ENCODE peak calls at places on chromosome 6, in ten cellular contexts. One of them, this sample, is unnamed.

GRCh38 chr6:17601389-17601703 is 1.2 kb downstream of the FAM8A1 start:
- DNase-seq in ACHN: no peak
- DNase-seq in COLO829: no peak
- DNase-seq in mucosa of descending colon: no peak
- DNase-seq in neural progenitor cell: no peak
- DNase-seq in brain microvascular endothelial cell: no peak
- DNase-seq in stomach: no peak
- DNase-seq in lung: no peak
- DNase-seq in activated gamma-delta T cell treated with Interleukin-2 at 50 U/mL for 16 hours: no peak
- DNase-seq in cardiac muscle cell: no peak
- DNase-seq in this sample: no peak

GRCh38 chr6:39599996-39600395 is 125.2 kb downstream of the KIF6 start:
- DNase-seq in ACHN: no peak
- DNase-seq in COLO829: no peak
- DNase-seq in mucosa of descending colon: no peak
- DNase-seq in neural progenitor cell: no peak
- DNase-seq in brain microvascular endothelial cell: no peak
- DNase-seq in stomach: no peak
- DNase-seq in lung: no peak
- DNase-seq in activated gamma-delta T cell treated with Interleukin-2 at 50 U/mL for 16 hours: no peak
- DNase-seq in cardiac muscle cell: no peak
- DNase-seq in this sample: no peak

GRCh38 chr6:22536111-22536510 is 33.3 kb upstream of the HDGFL1 start:
- DNase-seq in ACHN: no peak
- DNase-seq in COLO829: no peak
- DNase-seq in mucosa of descending colon: no peak
- DNase-seq in neural progenitor cell: no peak
- DNase-seq in brain microvascular endothelial cell: no peak
- DNase-seq in stomach: no peak
- DNase-seq in lung: no peak
- DNase-seq in activated gamma-delta T cell treated with Interleukin-2 at 50 U/mL for 16 hours: no peak
- DNase-seq in cardiac muscle cell: no peak
- DNase-seq in this sample: no peak

GRCh38 chr6:32968770-32969684 is 633 bp downstream of the BRD2 start:
- DNase-seq in ACHN: peak
- DNase-seq in COLO829: no peak
- DNase-seq in mucosa of descending colon: peak
- DNase-seq in neural progenitor cell: peak
- DNase-seq in brain microvascular endothelial cell: peak
- DNase-seq in stomach: peak
- DNase-seq in lung: peak
- DNase-seq in activated gamma-delta T cell treated with Interleukin-2 at 50 U/mL for 16 hours: peak
- DNase-seq in cardiac muscle cell: peak
- DNase-seq in this sample: peak

GRCh38 chr6:12548526-12548925 is 168.0 kb upstream of the PHACTR1 start:
- DNase-seq in ACHN: no peak
- DNase-seq in COLO829: no peak
- DNase-seq in mucosa of descending colon: no peak
- DNase-seq in neural progenitor cell: no peak
- DNase-seq in brain microvascular endothelial cell: peak
- DNase-seq in stomach: no peak
- DNase-seq in lung: no peak
- DNase-seq in activated gamma-delta T cell treated with Interleukin-2 at 50 U/mL for 16 hours: no peak
- DNase-seq in cardiac muscle cell: no peak
- DNase-seq in this sample: no peak

GRCh38 chr6:37258716-37259115 is 772 bp upstream of the TMEM217 start:
- DNase-seq in ACHN: no peak
- DNase-seq in COLO829: no peak
- DNase-seq in mucosa of descending colon: no peak
- DNase-seq in neural progenitor cell: no peak
- DNase-seq in brain microvascular endothelial cell: no peak
- DNase-seq in stomach: no peak
- DNase-seq in lung: no peak
- DNase-seq in activated gamma-delta T cell treated with Interleukin-2 at 50 U/mL for 16 hours: no peak
- DNase-seq in cardiac muscle cell: no peak
- DNase-seq in this sample: no peak

GRCh38 chr6:44304282-44305199 is 8.6 kb downstream of the AARS2 start:
- DNase-seq in ACHN: peak
- DNase-seq in COLO829: peak
- DNase-seq in mucosa of descending colon: no peak
- DNase-seq in neural progenitor cell: peak
- DNase-seq in brain microvascular endothelial cell: peak
- DNase-seq in stomach: no peak
- DNase-seq in lung: no peak
- DNase-seq in activated gamma-delta T cell treated with Interleukin-2 at 50 U/mL for 16 hours: peak
- DNase-seq in cardiac muscle cell: peak
- DNase-seq in this sample: no peak

GRCh38 chr6:14559754-14560527 is 442.4 kb downstream of the CD83 start:
- DNase-seq in ACHN: peak
- DNase-seq in COLO829: no peak
- DNase-seq in mucosa of descending colon: no peak
- DNase-seq in neural progenitor cell: no peak
- DNase-seq in brain microvascular endothelial cell: no peak
- DNase-seq in stomach: no peak
- DNase-seq in lung: no peak
- DNase-seq in activated gamma-delta T cell treated with Interleukin-2 at 50 U/mL for 16 hours: no peak
- DNase-seq in cardiac muscle cell: no peak
- DNase-seq in this sample: no peak

GRCh38 chr6:22966711-22967110 is 397.3 kb downstream of the HDGFL1 start:
- DNase-seq in ACHN: no peak
- DNase-seq in COLO829: no peak
- DNase-seq in mucosa of descending colon: no peak
- DNase-seq in neural progenitor cell: no peak
- DNase-seq in brain microvascular endothelial cell: no peak
- DNase-seq in stomach: no peak
- DNase-seq in lung: no peak
- DNase-seq in activated gamma-delta T cell treated with Interleukin-2 at 50 U/mL for 16 hours: no peak
- DNase-seq in cardiac muscle cell: no peak
- DNase-seq in this sample: no peak

GRCh38 chr6:52063584-52064400 is 23.6 kb downstream of the PKHD1 start:
- DNase-seq in ACHN: peak
- DNase-seq in COLO829: peak
- DNase-seq in mucosa of descending colon: no peak
- DNase-seq in neural progenitor cell: peak
- DNase-seq in brain microvascular endothelial cell: peak
- DNase-seq in stomach: peak
- DNase-seq in lung: peak
- DNase-seq in activated gamma-delta T cell treated with Interleukin-2 at 50 U/mL for 16 hours: peak
- DNase-seq in cardiac muscle cell: peak
- DNase-seq in this sample: no peak

GRCh38 chr6:106787327-106788196 is 158.2 kb downstream of the QRSL1 start:
- DNase-seq in ACHN: peak
- DNase-seq in COLO829: no peak
- DNase-seq in mucosa of descending colon: no peak
- DNase-seq in neural progenitor cell: no peak
- DNase-seq in brain microvascular endothelial cell: no peak
- DNase-seq in stomach: peak
- DNase-seq in lung: no peak
- DNase-seq in activated gamma-delta T cell treated with Interleukin-2 at 50 U/mL for 16 hours: no peak
- DNase-seq in cardiac muscle cell: no peak
- DNase-seq in this sample: no peak

GRCh38 chr6:7615611-7616383 is 25.8 kb downstream of the SNRNP48 start:
- DNase-seq in ACHN: peak
- DNase-seq in COLO829: peak
- DNase-seq in mucosa of descending colon: no peak
- DNase-seq in neural progenitor cell: peak
- DNase-seq in brain microvascular endothelial cell: peak
- DNase-seq in stomach: peak
- DNase-seq in lung: no peak
- DNase-seq in activated gamma-delta T cell treated with Interleukin-2 at 50 U/mL for 16 hours: peak
- DNase-seq in cardiac muscle cell: peak
- DNase-seq in this sample: no peak

GRCh38 chr6:87671555-87672029 is 30.4 kb downstream of the AKIRIN2 start:
- DNase-seq in ACHN: no peak
- DNase-seq in COLO829: no peak
- DNase-seq in mucosa of descending colon: no peak
- DNase-seq in neural progenitor cell: no peak
- DNase-seq in brain microvascular endothelial cell: no peak
- DNase-seq in stomach: no peak
- DNase-seq in lung: no peak
- DNase-seq in activated gamma-delta T cell treated with Interleukin-2 at 50 U/mL for 16 hours: no peak
- DNase-seq in cardiac muscle cell: peak
- DNase-seq in this sample: no peak

GRCh38 chr6:33992191-33992590 is 153.7 kb downstream of the GRM4 start:
- DNase-seq in ACHN: no peak
- DNase-seq in COLO829: no peak
- DNase-seq in mucosa of descending colon: no peak
- DNase-seq in neural progenitor cell: no peak
- DNase-seq in brain microvascular endothelial cell: no peak
- DNase-seq in stomach: peak
- DNase-seq in lung: no peak
- DNase-seq in activated gamma-delta T cell treated with Interleukin-2 at 50 U/mL for 16 hours: no peak
- DNase-seq in cardiac muscle cell: no peak
- DNase-seq in this sample: no peak

GRCh38 chr6:79813854-79814477 is 133.4 kb downstream of the ELOVL4 start:
- DNase-seq in ACHN: peak
- DNase-seq in COLO829: peak
- DNase-seq in mucosa of descending colon: no peak
- DNase-seq in neural progenitor cell: peak
- DNase-seq in brain microvascular endothelial cell: peak
- DNase-seq in stomach: peak
- DNase-seq in lung: peak
- DNase-seq in activated gamma-delta T cell treated with Interleukin-2 at 50 U/mL for 16 hours: peak
- DNase-seq in cardiac muscle cell: peak
- DNase-seq in this sample: peak

GRCh38 chr6:154459513-154459912 is 51.0 kb downstream of the CNKSR3 start:
- DNase-seq in ACHN: no peak
- DNase-seq in COLO829: no peak
- DNase-seq in mucosa of descending colon: no peak
- DNase-seq in neural progenitor cell: no peak
- DNase-seq in brain microvascular endothelial cell: no peak
- DNase-seq in stomach: no peak
- DNase-seq in lung: no peak
- DNase-seq in activated gamma-delta T cell treated with Interleukin-2 at 50 U/mL for 16 hours: no peak
- DNase-seq in cardiac muscle cell: no peak
- DNase-seq in this sample: no peak

GRCh38 chr6:150894935-150895686 is 29.6 kb downstream of the MTHFD1L start:
- DNase-seq in ACHN: no peak
- DNase-seq in COLO829: no peak
- DNase-seq in mucosa of descending colon: no peak
- DNase-seq in neural progenitor cell: peak
- DNase-seq in brain microvascular endothelial cell: peak
- DNase-seq in stomach: no peak
- DNase-seq in lung: no peak
- DNase-seq in activated gamma-delta T cell treated with Interleukin-2 at 50 U/mL for 16 hours: no peak
- DNase-seq in cardiac muscle cell: peak
- DNase-seq in this sample: peak

GRCh38 chr6:148199584-148199983 is 143.1 kb upstream of the SASH1 start:
- DNase-seq in ACHN: no peak
- DNase-seq in COLO829: no peak
- DNase-seq in mucosa of descending colon: no peak
- DNase-seq in neural progenitor cell: no peak
- DNase-seq in brain microvascular endothelial cell: no peak
- DNase-seq in stomach: no peak
- DNase-seq in lung: no peak
- DNase-seq in activated gamma-delta T cell treated with Interleukin-2 at 50 U/mL for 16 hours: no peak
- DNase-seq in cardiac muscle cell: no peak
- DNase-seq in this sample: no peak

GRCh38 chr6:50785921-50786320 is 32.8 kb upstream of the TFAP2B start:
- DNase-seq in ACHN: no peak
- DNase-seq in COLO829: no peak
- DNase-seq in mucosa of descending colon: no peak
- DNase-seq in neural progenitor cell: no peak
- DNase-seq in brain microvascular endothelial cell: no peak
- DNase-seq in stomach: no peak
- DNase-seq in lung: no peak
- DNase-seq in activated gamma-delta T cell treated with Interleukin-2 at 50 U/mL for 16 hours: no peak
- DNase-seq in cardiac muscle cell: no peak
- DNase-seq in this sample: no peak

GRCh38 chr6:155599571-155599970 is 143.9 kb upstream of the NOX3 start:
- DNase-seq in ACHN: no peak
- DNase-seq in COLO829: no peak
- DNase-seq in mucosa of descending colon: no peak
- DNase-seq in neural progenitor cell: peak
- DNase-seq in brain microvascular endothelial cell: no peak
- DNase-seq in stomach: no peak
- DNase-seq in lung: no peak
- DNase-seq in activated gamma-delta T cell treated with Interleukin-2 at 50 U/mL for 16 hours: no peak
- DNase-seq in cardiac muscle cell: no peak
- DNase-seq in this sample: no peak

GRCh38 chr6:117781550-117781949 is 106.3 kb downstream of the NUS1 start:
- DNase-seq in ACHN: no peak
- DNase-seq in COLO829: no peak
- DNase-seq in mucosa of descending colon: no peak
- DNase-seq in neural progenitor cell: no peak
- DNase-seq in brain microvascular endothelial cell: no peak
- DNase-seq in stomach: no peak
- DNase-seq in lung: no peak
- DNase-seq in activated gamma-delta T cell treated with Interleukin-2 at 50 U/mL for 16 hours: no peak
- DNase-seq in cardiac muscle cell: no peak
- DNase-seq in this sample: no peak

GRCh38 chr6:49205526-49205925 is 257.5 kb downstream of the MMUT start:
- DNase-seq in ACHN: no peak
- DNase-seq in COLO829: no peak
- DNase-seq in mucosa of descending colon: no peak
- DNase-seq in neural progenitor cell: no peak
- DNase-seq in brain microvascular endothelial cell: no peak
- DNase-seq in stomach: no peak
- DNase-seq in lung: no peak
- DNase-seq in activated gamma-delta T cell treated with Interleukin-2 at 50 U/mL for 16 hours: no peak
- DNase-seq in cardiac muscle cell: no peak
- DNase-seq in this sample: no peak

GRCh38 chr6:139730340-139730974 is 356.0 kb upstream of the CITED2 start:
- DNase-seq in ACHN: no peak
- DNase-seq in COLO829: no peak
- DNase-seq in mucosa of descending colon: no peak
- DNase-seq in neural progenitor cell: no peak
- DNase-seq in brain microvascular endothelial cell: no peak
- DNase-seq in stomach: no peak
- DNase-seq in lung: no peak
- DNase-seq in activated gamma-delta T cell treated with Interleukin-2 at 50 U/mL for 16 hours: no peak
- DNase-seq in cardiac muscle cell: no peak
- DNase-seq in this sample: no peak

GRCh38 chr6:125899726-125900182 is 56.8 kb upstream of the HINT3 start:
- DNase-seq in ACHN: peak
- DNase-seq in COLO829: no peak
- DNase-seq in mucosa of descending colon: no peak
- DNase-seq in neural progenitor cell: peak
- DNase-seq in brain microvascular endothelial cell: no peak
- DNase-seq in stomach: no peak
- DNase-seq in lung: no peak
- DNase-seq in activated gamma-delta T cell treated with Interleukin-2 at 50 U/mL for 16 hours: no peak
- DNase-seq in cardiac muscle cell: no peak
- DNase-seq in this sample: no peak

GRCh38 chr6:88238065-88238464 is 71.9 kb upstream of the CNR1 start:
- DNase-seq in ACHN: peak
- DNase-seq in COLO829: peak
- DNase-seq in mucosa of descending colon: no peak
- DNase-seq in neural progenitor cell: peak
- DNase-seq in brain microvascular endothelial cell: peak
- DNase-seq in stomach: no peak
- DNase-seq in lung: no peak
- DNase-seq in activated gamma-delta T cell treated with Interleukin-2 at 50 U/mL for 16 hours: no peak
- DNase-seq in cardiac muscle cell: peak
- DNase-seq in this sample: no peak

GRCh38 chr6:155141512-155141911 is 122.3 kb upstream of the CLDN20 start:
- DNase-seq in ACHN: no peak
- DNase-seq in COLO829: no peak
- DNase-seq in mucosa of descending colon: no peak
- DNase-seq in neural progenitor cell: no peak
- DNase-seq in brain microvascular endothelial cell: no peak
- DNase-seq in stomach: no peak
- DNase-seq in lung: no peak
- DNase-seq in activated gamma-delta T cell treated with Interleukin-2 at 50 U/mL for 16 hours: no peak
- DNase-seq in cardiac muscle cell: no peak
- DNase-seq in this sample: no peak

GRCh38 chr6:89509719-89510339 is 76.9 kb downstream of the ANKRD6 start:
- DNase-seq in ACHN: no peak
- DNase-seq in COLO829: peak
- DNase-seq in mucosa of descending colon: no peak
- DNase-seq in neural progenitor cell: no peak
- DNase-seq in brain microvascular endothelial cell: no peak
- DNase-seq in stomach: peak
- DNase-seq in lung: no peak
- DNase-seq in activated gamma-delta T cell treated with Interleukin-2 at 50 U/mL for 16 hours: no peak
- DNase-seq in cardiac muscle cell: peak
- DNase-seq in this sample: no peak

GRCh38 chr6:37272834-37273566 is 15.1 kb upstream of the TMEM217 start:
- DNase-seq in ACHN: no peak
- DNase-seq in COLO829: peak
- DNase-seq in mucosa of descending colon: no peak
- DNase-seq in neural progenitor cell: no peak
- DNase-seq in brain microvascular endothelial cell: no peak
- DNase-seq in stomach: no peak
- DNase-seq in lung: no peak
- DNase-seq in activated gamma-delta T cell treated with Interleukin-2 at 50 U/mL for 16 hours: no peak
- DNase-seq in cardiac muscle cell: no peak
- DNase-seq in this sample: no peak